ENCODE peak calls at places on chromosomes 6 and 20, in five cellular contexts. A is AG04450, Y is endodermal cell, B is mesothelial cell of epicardium, R is BE2C. N is an unnamed sample.
A peak's percentile ranks its signal among the peaks of the same experiment; 100 is the strongest.

GRCh38 chr6:136921521-136921935 is 573 bp upstream of the SLC35D3 start:
- DNase-seq in Y (no peak), R (peak; percentile 46), B (peak; percentile 26), A (no peak), N (no peak)

GRCh38 chr20:37406010-37406998 is 60.4 kb downstream of the SRC start:
- DNase-seq in Y (peak; percentile 76), R (peak; percentile 65), B (peak; percentile 54), A (no peak), N (no peak)

GRCh38 chr6:16296061-16296670 is 57.8 kb downstream of the GMPR start:
- DNase-seq in R (no peak), Y (no peak), A (no peak), B (no peak), N (no peak)

GRCh38 chr20:31951530-31952453 is at the start of gene PDRG1:
- DNase-seq in B (peak; percentile 98), Y (peak; percentile 98), A (peak; percentile 93), R (peak; percentile 98), N (peak; percentile 89)

GRCh38 chr20:44181611-44182010 is 5.4 kb downstream of the JPH2 start:
- DNase-seq in Y (no peak), A (no peak), R (no peak), B (no peak), N (no peak)

GRCh38 chr6:41092421-41093140 is 19.8 kb downstream of the NFYA start:
- DNase-seq in A (no peak), Y (no peak), B (no peak), R (no peak), N (no peak)

GRCh38 chr20:6395695-6396094 is 272.9 kb upstream of the FERMT1 start:
- DNase-seq in Y (no peak), A (no peak), B (no peak), R (no peak), N (no peak)

GRCh38 chr6:44001318-44001868 is 125.9 kb downstream of the MRPL14 start:
- DNase-seq in Y (peak; percentile 94), B (no peak), R (no peak), A (no peak), N (no peak)

GRCh38 chr6:152642578-152643375 is 5.6 kb upstream of the SYNE1 start:
- DNase-seq in A (no peak), R (peak; percentile 62), B (no peak), Y (peak; percentile 94), N (no peak)

GRCh38 chr20:22922987-22923386 is 112.1 kb upstream of the SSTR4 start:
- DNase-seq in Y (no peak), A (no peak), B (no peak), R (no peak), N (no peak)

DNA sequence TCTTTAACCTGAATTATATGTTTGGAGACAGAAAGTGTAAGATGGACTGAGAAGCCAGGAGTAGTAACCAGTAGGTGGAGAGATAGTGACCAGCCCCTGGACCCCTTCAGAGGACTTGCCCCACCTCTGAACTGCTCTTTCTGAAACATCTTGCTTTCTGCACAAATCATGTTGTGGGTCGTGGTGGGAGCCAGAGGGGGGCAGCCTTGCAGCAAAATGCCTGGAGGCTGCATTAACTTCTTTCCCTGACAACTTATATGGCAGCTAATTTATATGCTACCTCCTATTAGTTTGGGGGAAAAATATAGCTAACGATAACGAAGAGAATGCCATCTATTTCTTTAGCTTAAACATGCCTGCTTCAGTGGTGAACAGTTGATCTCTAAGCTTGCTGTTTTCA is 859.8 kb downstream of the MAFB start:
- DNase-seq in R (no peak), Y (peak; percentile 79), B (no peak), A (no peak), N (no peak)
- TF ChIP-seq CTCF in R (no peak), Y (peak; percentile 81), B (no peak), A (peak; percentile 79), N (peak; percentile 49)

GRCh38 chr20:18585134-18585533 is 2.7 kb upstream of the DTD1 start:
- DNase-seq in Y (peak; percentile 80), R (no peak), B (no peak), A (no peak), N (peak; percentile 28)

GRCh38 chr20:18590163-18590562 is 2.3 kb downstream of the DTD1 start:
- DNase-seq in A (no peak), B (no peak), Y (no peak), R (no peak), N (no peak)

GRCh38 chr20:18587665-18588553 is at the start of gene DTD1:
- DNase-seq in B (peak; percentile 58), Y (peak; percentile 98), A (peak; percentile 63), R (peak; percentile 98), N (peak; percentile 72)

GRCh38 chr20:18588554-18589043 is 745 bp downstream of the DTD1 start:
- DNase-seq in B (no peak), A (no peak), Y (peak; percentile 65), R (peak; percentile 9), N (no peak)
- TF ChIP-seq CTCF in B (no peak), A (no peak), Y (no peak), R (peak; percentile 9), N (no peak)

DNA sequence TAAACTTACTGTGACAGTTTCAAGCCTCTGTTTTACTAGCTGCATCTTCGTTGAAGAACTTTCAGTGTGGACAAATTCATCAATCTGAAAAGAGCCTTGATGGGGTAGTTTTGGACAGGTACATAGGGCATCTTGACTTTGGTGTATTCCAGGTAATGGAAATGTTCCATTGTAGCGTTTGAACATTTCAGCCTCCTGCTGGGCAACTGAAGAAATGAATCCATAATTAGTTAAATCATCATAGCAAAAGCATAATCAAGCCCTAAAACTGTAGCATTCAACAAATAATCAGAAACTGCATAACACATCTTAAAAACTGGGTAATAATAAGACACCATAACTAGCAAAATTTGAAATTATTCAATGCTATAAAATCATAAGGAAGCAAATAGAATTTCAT is 86.2 kb downstream of the AHI1 start:
- DNase-seq in B (no peak), Y (no peak), R (no peak), A (no peak), N (no peak)
- TF ChIP-seq CTCF in B (peak; percentile 42), Y (peak; percentile 55), R (peak; percentile 41), A (peak; percentile 46), N (peak; percentile 15)

GRCh38 chr6:109076421-109076820 is 18.2 kb downstream of the SESN1 start:
- DNase-seq in B (no peak), R (no peak), A (no peak), Y (no peak), N (no peak)
- TF ChIP-seq CTCF in B (no peak), R (no peak), A (no peak), Y (no peak), N (peak; percentile 0)

GRCh38 chr6:8462694-8463093 is 27.3 kb upstream of the SLC35B3 start:
- DNase-seq in A (no peak), R (no peak), B (no peak), Y (no peak), N (no peak)

GRCh38 chr6:8462169-8462568 is 26.8 kb upstream of the SLC35B3 start:
- DNase-seq in Y (no peak), B (no peak), A (no peak), R (no peak), N (no peak)
- TF ChIP-seq CTCF in Y (no peak), B (no peak), A (no peak), R (peak; percentile 44), N (no peak)

GRCh38 chr6:168746013-168746412 is 305.0 kb downstream of the SMOC2 start:
- DNase-seq in A (no peak), B (no peak), R (no peak), Y (no peak), N (no peak)
- TF ChIP-seq CTCF in A (no peak), B (no peak), R (no peak), Y (no peak), N (no peak)

GRCh38 chr20:59055302-59055701 is 12.7 kb upstream of the PRELID3B start:
- DNase-seq in Y (no peak), R (no peak), A (no peak), B (no peak), N (no peak)
- TF ChIP-seq CTCF in Y (peak; percentile 43), R (peak; percentile 41), A (peak; percentile 46), B (no peak), N (peak; percentile 36)

N was measured in AG09319.